ENCODE peak calls at places on chromosome 13, in nine cellular contexts. D is retinal pigment epithelial cell, T is mammary epithelial cell, A is glutamatergic neuron, Q is ovary, X is mesothelial cell of epicardium, N is stomach, Z is heart left ventricle, P is lower leg skin. W is an unnamed sample.
A peak's percentile ranks its signal among the peaks of the same experiment; 100 is the strongest.

GRCh38 chr13:40399756-40400155 is 266.7 kb downstream of the FOXO1 start:
- DNase-seq in D (no peak), T (peak; percentile 25), A (no peak), Q (no peak), X (no peak), N (no peak), Z (no peak), P (no peak), W (no peak)

GRCh38 chr13:85586422-85586831 is 212.8 kb downstream of the SLITRK6 start:
- DNase-seq in D (no peak), T (peak; percentile 99), A (no peak), Q (no peak), X (no peak), N (no peak), Z (no peak), P (no peak), W (peak; percentile 99)

GRCh38 chr13:81395368-81395767 is 1054.4 kb upstream of the SPRY2 start:
- DNase-seq in D (no peak), T (no peak), A (peak; percentile 45), Q (no peak), X (no peak), N (no peak), Z (no peak), P (peak; percentile 17), W (no peak)

GRCh38 chr13:19586904-19587634 is 25.7 kb upstream of the TPTE2 start:
- DNase-seq in D (no peak), T (no peak), A (no peak), Q (no peak), X (no peak), N (peak; percentile 31), Z (no peak), P (no peak), W (no peak)

GRCh38 chr13:86830046-86830445 is 841.1 kb upstream of the SLITRK5 start:
- DNase-seq in D (no peak), T (no peak), A (no peak), Q (no peak), X (no peak), N (no peak), Z (no peak), P (no peak), W (no peak)

GRCh38 chr13:99290890-99291289 is 16.3 kb downstream of the GPR183 start:
- DNase-seq in D (no peak), T (no peak), A (no peak), Q (no peak), X (no peak), N (no peak), Z (no peak), P (no peak), W (no peak)

GRCh38 chr13:24341439-24341838 is 32.1 kb downstream of the C1QTNF9 start:
- DNase-seq in D (no peak), T (peak; percentile 38), A (no peak), Q (no peak), X (no peak), N (peak; percentile 60), Z (no peak), P (no peak), W (peak; percentile 67)

GRCh38 chr13:66492479-66492878 is 737.7 kb downstream of the PCDH9 start:
- DNase-seq in D (no peak), T (no peak), A (no peak), Q (no peak), X (no peak), N (no peak), Z (no peak), P (no peak), W (peak; percentile 24)

GRCh38 chr13:106532111-106532929 is 3.1 kb downstream of the EFNB2 start:
- DNase-seq in D (no peak), T (peak; percentile 37), A (peak; percentile 28), Q (no peak), X (no peak), N (no peak), Z (no peak), P (no peak), W (peak; percentile 34)

GRCh38 chr13:43783820-43784219 is 3.0 kb downstream of the ENOX1 start:
- DNase-seq in D (no peak), T (peak; percentile 62), A (no peak), Q (no peak), X (no peak), N (no peak), Z (no peak), P (no peak), W (peak; percentile 67)

GRCh38 chr13:40116008-40116407 is 460.5 kb downstream of the COG6 start:
- DNase-seq in D (peak; percentile 93), T (peak; percentile 94), A (no peak), Q (peak; percentile 52), X (no peak), N (peak; percentile 70), Z (peak; percentile 35), P (peak; percentile 65), W (peak; percentile 92)

GRCh38 chr13:44693156-44693826 is 117.2 kb upstream of the TSC22D1 start:
- DNase-seq in D (no peak), T (no peak), A (no peak), Q (no peak), X (no peak), N (no peak), Z (peak; percentile 34), P (no peak), W (no peak)

GRCh38 chr13:108777421-108778420 is 148.3 kb downstream of the MYO16 start:
- DNase-seq in D (no peak), T (no peak), A (no peak), Q (no peak), X (no peak), N (no peak), Z (no peak), P (no peak), W (no peak)

GRCh38 chr13:67048793-67049150 is 181.4 kb downstream of the PCDH9 start:
- DNase-seq in D (no peak), T (no peak), A (no peak), Q (no peak), X (no peak), N (no peak), Z (no peak), P (no peak), W (no peak)

GRCh38 chr13:28001837-28002473 is 13.5 kb upstream of the URAD start:
- DNase-seq in D (no peak), T (no peak), A (no peak), Q (no peak), X (no peak), N (no peak), Z (no peak), P (no peak), W (no peak)

GRCh38 chr13:28002886-28003698 is 14.6 kb upstream of the URAD start:
- DNase-seq in D (no peak), T (no peak), A (no peak), Q (no peak), X (no peak), N (no peak), Z (no peak), P (no peak), W (no peak)

GRCh38 chr13:28001049-28001448 is 12.6 kb upstream of the URAD start:
- DNase-seq in D (no peak), T (no peak), A (no peak), Q (no peak), X (no peak), N (no peak), Z (no peak), P (no peak), W (no peak)

GRCh38 chr13:28000567-28000966 is 12.1 kb upstream of the URAD start:
- DNase-seq in D (no peak), T (no peak), A (no peak), Q (no peak), X (no peak), N (no peak), Z (no peak), P (no peak), W (no peak)

GRCh38 chr13:27997904-27998522 is 9.5 kb upstream of the URAD start:
- DNase-seq in D (no peak), T (peak; percentile 36), A (peak; percentile 58), Q (no peak), X (no peak), N (peak; percentile 54), Z (peak; percentile 50), P (no peak), W (peak; percentile 32)
- TF ChIP-seq CTCF in D (peak; percentile 62), T (peak; percentile 59), A (peak; percentile 20), Q (no peak), X (no peak), N (no peak), Z (peak; percentile 17), P (no peak), W (peak; percentile 51)

GRCh38 chr13:111068009-111068350 is 47.1 kb upstream of the ARHGEF7 start:
- DNase-seq in D (no peak), T (no peak), A (no peak), Q (no peak), X (no peak), N (no peak), Z (no peak), P (no peak), W (no peak)
- TF ChIP-seq CTCF in D (no peak), T (no peak), A (peak; percentile 61), Q (no peak), X (no peak), N (peak; percentile 5), Z (no peak), P (no peak), W (no peak)

GRCh38 chr13:30569901-30570576 is 47.7 kb upstream of the USPL1 start:
- DNase-seq in D (peak; percentile 60), T (peak; percentile 96), A (no peak), Q (peak; percentile 28), X (no peak), N (peak; percentile 35), Z (no peak), P (peak; percentile 49), W (peak; percentile 98)

GRCh38 chr13:30567072-30567471 is 50.6 kb upstream of the USPL1 start:
- DNase-seq in D (no peak), T (no peak), A (no peak), Q (no peak), X (no peak), N (no peak), Z (no peak), P (no peak), W (no peak)

GRCh38 chr13:30577381-30577780 is 40.3 kb upstream of the USPL1 start:
- DNase-seq in D (peak; percentile 26), T (peak; percentile 98), A (no peak), Q (no peak), X (no peak), N (no peak), Z (no peak), P (no peak), W (peak; percentile 89)

GRCh38 chr13:30576528-30576927 is 41.2 kb upstream of the USPL1 start:
- DNase-seq in D (no peak), T (peak; percentile 73), A (no peak), Q (no peak), X (no peak), N (no peak), Z (peak; percentile 29), P (no peak), W (peak; percentile 31)

GRCh38 chr13:30572859-30573275 is 44.9 kb upstream of the USPL1 start:
- DNase-seq in D (no peak), T (peak; percentile 37), A (no peak), Q (no peak), X (no peak), N (no peak), Z (no peak), P (no peak), W (peak; percentile 39)
- TF ChIP-seq CTCF in D (peak; percentile 25), T (peak; percentile 33), A (no peak), Q (no peak), X (no peak), N (no peak), Z (no peak), P (no peak), W (no peak)

DNA sequence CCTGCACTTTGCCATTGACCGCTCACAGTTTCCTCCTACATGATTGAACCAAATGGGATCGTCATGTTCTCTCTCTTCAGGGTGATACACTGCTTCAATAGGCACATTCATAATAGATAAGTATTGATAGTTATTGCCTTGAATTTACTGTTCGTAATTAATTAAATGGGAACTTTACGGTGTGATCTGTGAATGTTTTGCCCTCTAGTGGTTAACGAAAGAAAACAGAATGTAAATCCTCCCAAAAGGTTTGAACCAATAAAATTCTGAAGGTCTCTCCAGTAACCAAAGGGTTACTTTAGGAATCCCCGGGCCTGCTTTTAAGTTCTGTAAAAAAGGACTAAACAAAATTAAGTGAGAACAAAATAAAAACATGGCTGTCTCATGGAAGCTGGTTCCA is 389.3 kb downstream of the DACH1 start:
- DNase-seq in D (no peak), T (no peak), A (no peak), Q (no peak), X (no peak), N (no peak), Z (no peak), P (no peak), W (peak; percentile 12)
- TF ChIP-seq CTCF in D (peak; percentile 45), T (peak; percentile 54), A (peak; percentile 80), Q (no peak), X (peak; percentile 59), N (no peak), Z (no peak), P (no peak), W (peak; percentile 26)